ENCODE peak calls at places on chromosomes 13 and 19, in seven cellular contexts. V is ascending aorta; Q is CD8-positive, alpha-beta T cell; I is cardiac muscle cell; O is tibial nerve; B is psoas muscle; K is fibroblast of lung. R is an unnamed sample.
A peak's percentile ranks its signal among the peaks of the same experiment; 100 is the strongest.

GRCh38 chr19:35408284-35409171 is 37.7 kb downstream of the GPR42 start:
- DNase-seq in O (no peak), B (no peak), Q (no peak), V (no peak), I (no peak), K (no peak), R (peak; percentile 64)

GRCh38 chr13:31903072-31903815 is 128.3 kb upstream of the FRY start:
- DNase-seq in V (no peak), B (no peak), I (no peak), O (no peak), K (no peak), Q (no peak), R (no peak)

GRCh38 chr13:67916650-67917049 is 686.5 kb upstream of the PCDH9 start:
- DNase-seq in V (no peak), O (no peak), I (no peak), K (no peak), Q (no peak), B (no peak), R (no peak)

GRCh38 chr19:45419396-45419795 is 4.3 kb downstream of the ERCC1 start:
- DNase-seq in I (no peak), Q (no peak), V (no peak), K (no peak), O (no peak), B (no peak), R (peak; percentile 69)

GRCh38 chr13:110813646-110814624 is 100.4 kb downstream of the ING1 start:
- DNase-seq in V (no peak), Q (no peak), I (no peak), K (no peak), B (no peak), O (no peak), R (no peak)

GRCh38 chr13:110463876-110464510 is 97.5 kb downstream of the RAB20 start:
- DNase-seq in K (no peak), O (no peak), Q (no peak), V (no peak), I (no peak), B (peak; percentile 33), R (peak; percentile 30)

GRCh38 chr13:28326081-28326480 is 168.8 kb downstream of the FLT1 start:
- DNase-seq in I (no peak), K (no peak), Q (no peak), O (no peak), B (no peak), V (no peak), R (no peak)

GRCh38 chr19:8473652-8474476 is 28.6 kb downstream of the PRAM1 start:
- DNase-seq in I (no peak), B (no peak), Q (no peak), V (no peak), O (no peak), K (no peak), R (no peak)

GRCh38 chr19:35396240-35396885 is 25.5 kb downstream of the GPR42 start:
- DNase-seq in B (no peak), O (no peak), V (no peak), Q (no peak), I (no peak), K (no peak), R (no peak)

GRCh38 chr19:9296336-9296735 is 13.3 kb downstream of the ZNF699 start:
- DNase-seq in B (no peak), O (no peak), I (no peak), K (no peak), Q (no peak), V (no peak), R (no peak)

GRCh38 chr19:45768644-45769053 is 403 bp downstream of the SIX5 start:
- DNase-seq in V (no peak), O (no peak), I (peak; percentile 64), Q (no peak), K (peak; percentile 55), B (peak; percentile 78), R (no peak)

GRCh38 chr19:45558399-45558878 is 26.2 kb downstream of the OPA3 start:
- DNase-seq in V (no peak), Q (peak; percentile 71), I (peak; percentile 60), O (no peak), B (no peak), K (peak; percentile 50), R (peak; percentile 39)

GRCh38 chr19:34888091-34888490 is 38.6 kb upstream of the ZNF30 start:
- DNase-seq in O (no peak), B (no peak), V (no peak), I (no peak), Q (no peak), K (no peak), R (no peak)

GRCh38 chr13:51998723-51999471 is 12.4 kb downstream of the ATP7B start:
- DNase-seq in V (no peak), O (no peak), Q (no peak), B (no peak), K (no peak), I (no peak), R (no peak)

GRCh38 chr19:5214902-5215301 is 125.7 kb downstream of the PTPRS start:
- DNase-seq in I (no peak), Q (no peak), V (no peak), K (no peak), B (no peak), O (no peak), R (no peak)

GRCh38 chr13:51557875-51558604 is 26.2 kb upstream of the WDFY2 start:
- DNase-seq in I (peak; percentile 84), Q (no peak), B (no peak), O (no peak), K (peak; percentile 68), V (no peak), R (no peak)

GRCh38 chr13:30868806-30869470 is 37.1 kb upstream of the MEDAG start:
- DNase-seq in I (no peak), O (no peak), Q (no peak), B (no peak), V (no peak), K (peak; percentile 61), R (no peak)

GRCh38 chr19:32976223-32976805 is 4.3 kb downstream of the FAAP24 start:
- DNase-seq in V (peak; percentile 70), O (peak; percentile 65), Q (peak; percentile 80), B (peak; percentile 77), I (peak; percentile 80), K (peak; percentile 74), R (no peak)

GRCh38 chr19:30253581-30253996 is 118.6 kb upstream of the ZNF536 start:
- DNase-seq in Q (no peak), V (no peak), O (no peak), B (no peak), K (no peak), I (no peak), R (no peak)

GRCh38 chr19:37635076-37636056 is 19.9 kb downstream of the ZFP30 start:
- DNase-seq in V (no peak), B (no peak), O (no peak), Q (no peak), I (no peak), K (no peak), R (no peak)

GRCh38 chr19:3027292-3027691 is 1.8 kb downstream of the TLE2 start:
- DNase-seq in V (no peak), O (no peak), I (no peak), K (no peak), B (no peak), Q (no peak), R (no peak)
- H3K27me3 ChIP-seq in V (no peaks in the 10 kb centered on the region), O (no peaks in the 10 kb centered on the region), I (peaks cover 7% of the 10 kb centered on the region), K (peaks cover 19% of the 10 kb centered on the region), B (no peaks in the 10 kb centered on the region), Q (no peaks in the 10 kb centered on the region), R (peaks cover 1% of the 10 kb centered on the region)

GRCh38 chr13:75635101-75635620 is 969 bp upstream of the LMO7 start:
- DNase-seq in B (no peak), Q (no peak), K (no peak), V (no peak), O (no peak), I (no peak), R (no peak)
- H3K4me3 ChIP-seq in B (peak overlapping the region; percentile 70), Q (peak overlapping the region; percentile 82), K (peak overlapping the region; percentile 92), V (peak overlapping the region; percentile 74), O (peak overlapping the region; percentile 54), I (peak overlapping the region; percentile 43), R (peak overlapping the region; percentile 69)

GRCh38 chr19:51136333-51136732 is 5.8 kb upstream of the SIGLEC7 start:
- DNase-seq in K (no peak), I (no peak), V (peak; percentile 56), Q (no peak), O (no peak), B (no peak), R (no peak)
- H3K27me3 ChIP-seq in K (no peaks in the 10 kb centered on the region), I (no peaks in the 10 kb centered on the region), V (no peaks in the 10 kb centered on the region), Q (no peaks in the 10 kb centered on the region), O (no peaks in the 10 kb centered on the region), B (no peaks in the 10 kb centered on the region), R (peaks cover 3% of the 10 kb centered on the region)

GRCh38 chr19:2976609-2977000 is 759 bp upstream of the TLE6 start:
- DNase-seq in I (no peak), B (no peak), K (no peak), O (no peak), V (no peak), Q (no peak), R (no peak)
- H3K4me3 ChIP-seq in I (peak overlapping the region; percentile 40), B (peak overlapping the region; percentile 76), K (peak overlapping the region; percentile 62), O (peak overlapping the region; percentile 70), V (peak overlapping the region; percentile 57), Q (peak overlapping the region; percentile 84), R (peak overlapping the region; percentile 77)

DNA sequence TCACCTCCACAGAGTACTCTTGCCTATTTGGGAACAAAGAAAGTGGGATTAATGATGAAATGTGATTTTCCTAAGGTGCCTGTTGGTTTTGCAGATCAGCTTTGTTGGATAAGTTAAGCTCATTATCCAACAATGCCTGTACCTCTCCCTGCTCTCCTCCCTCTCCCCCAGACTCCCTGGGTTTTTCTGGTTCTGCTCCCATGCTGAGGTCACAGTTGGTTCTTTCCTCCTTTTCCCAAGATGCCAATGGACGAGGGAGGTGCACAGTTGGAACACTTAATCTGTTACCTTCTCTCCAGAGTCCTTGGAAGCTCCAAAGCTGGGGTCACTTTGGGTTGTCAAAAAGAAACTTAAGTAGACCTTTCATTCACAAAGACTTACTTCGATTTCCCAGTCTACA is 1.6 kb downstream of the OXGR1 start:
- DNase-seq in K (no peak), V (no peak), Q (no peak), O (no peak), B (no peak), I (no peak), R (no peak)
- H3K27me3 ChIP-seq in K (peaks cover 18% of the 10 kb centered on the region), V (no peaks in the 10 kb centered on the region), Q (no peaks in the 10 kb centered on the region), O (no peaks in the 10 kb centered on the region), B (peaks cover 9% of the 10 kb centered on the region), I (peaks cover 53% of the 10 kb centered on the region), R (no peaks in the 10 kb centered on the region)

R was measured in GM06990.